ENCODE peak calls at places on chromosomes 3 and 15, in five cellular contexts. One of them, this sample, is unnamed.
A peak's percentile ranks its signal among the peaks of the same experiment; 100 is the strongest.

GRCh38 chr3:149528344-149528657 is 53.8 kb downstream of the TM4SF4 start:
- DNase-seq in cardiac muscle cell: no peak
- DNase-seq in uterus: no peak
- DNase-seq in glutamatergic neuron: no peak
- DNase-seq in AG09309: no peak
- DNase-seq in this sample: no peak

GRCh38 chr3:66971891-66972551 is 26.1 kb upstream of the KBTBD8 start:
- DNase-seq in AG09309: peak; percentile 10
- DNase-seq in cardiac muscle cell: peak; percentile 85
- DNase-seq in uterus: peak; percentile 72
- DNase-seq in glutamatergic neuron: peak; percentile 76
- DNase-seq in this sample: peak; percentile 45

GRCh38 chr3:152121292-152121654 is 147.5 kb upstream of the MBNL1 start:
- DNase-seq in AG09309: peak; percentile 91
- DNase-seq in uterus: no peak
- DNase-seq in glutamatergic neuron: no peak
- DNase-seq in cardiac muscle cell: peak; percentile 94
- DNase-seq in this sample: no peak

GRCh38 chr15:84658080-84658787 is at the start of gene NMB:
- DNase-seq in uterus: peak; percentile 81
- DNase-seq in cardiac muscle cell: peak; percentile 71
- DNase-seq in glutamatergic neuron: peak; percentile 84
- DNase-seq in AG09309: peak; percentile 18
- DNase-seq in this sample: peak; percentile 95

GRCh38 chr3:69869643-69870042 is 129.9 kb upstream of the SAMMSON start:
- DNase-seq in uterus: no peak
- DNase-seq in glutamatergic neuron: no peak
- DNase-seq in cardiac muscle cell: no peak
- DNase-seq in AG09309: no peak
- DNase-seq in this sample: no peak

GRCh38 chr3:135134717-135135116 is 339.7 kb downstream of the EPHB1 start:
- DNase-seq in glutamatergic neuron: peak; percentile 41
- DNase-seq in cardiac muscle cell: no peak
- DNase-seq in uterus: no peak
- DNase-seq in AG09309: no peak
- DNase-seq in this sample: no peak

GRCh38 chr15:39682366-39682765 is 100.3 kb downstream of the FSIP1 start:
- DNase-seq in uterus: no peak
- DNase-seq in AG09309: peak; percentile 53
- DNase-seq in cardiac muscle cell: no peak
- DNase-seq in glutamatergic neuron: no peak
- DNase-seq in this sample: no peak

GRCh38 chr3:15795563-15796308 is 2.0 kb downstream of the ANKRD28 start:
- DNase-seq in AG09309: no peak
- DNase-seq in glutamatergic neuron: no peak
- DNase-seq in cardiac muscle cell: peak; percentile 83
- DNase-seq in uterus: no peak
- DNase-seq in this sample: no peak

GRCh38 chr3:80190051-80190450 is 422.3 kb upstream of the ROBO1 start:
- DNase-seq in uterus: no peak
- DNase-seq in AG09309: peak; percentile 5
- DNase-seq in cardiac muscle cell: peak; percentile 91
- DNase-seq in glutamatergic neuron: no peak
- DNase-seq in this sample: no peak

GRCh38 chr15:65085990-65086679 is 9.6 kb downstream of the KBTBD13 start:
- DNase-seq in cardiac muscle cell: no peak
- DNase-seq in AG09309: no peak
- DNase-seq in glutamatergic neuron: peak; percentile 58
- DNase-seq in uterus: no peak
- DNase-seq in this sample: no peak
- TF ChIP-seq CTCF in cardiac muscle cell: peak; percentile 45
- TF ChIP-seq CTCF in AG09309: peak; percentile 62
- TF ChIP-seq CTCF in glutamatergic neuron: peak; percentile 64
- TF ChIP-seq CTCF in uterus: peak; percentile 10
- TF ChIP-seq CTCF in this sample: no peak

GRCh38 chr3:50154840-50155490 is at the start of gene SEMA3F:
- DNase-seq in AG09309: no peak
- DNase-seq in glutamatergic neuron: peak; percentile 75
- DNase-seq in uterus: peak; percentile 60
- DNase-seq in cardiac muscle cell: peak; percentile 78
- DNase-seq in this sample: peak; percentile 89

GRCh38 chr3:50155491-50155878 is 361 bp downstream of the SEMA3F start:
- DNase-seq in uterus: no peak
- DNase-seq in AG09309: no peak
- DNase-seq in glutamatergic neuron: no peak
- DNase-seq in cardiac muscle cell: no peak
- DNase-seq in this sample: no peak

GRCh38 chr3:50153782-50154475 is 1.2 kb upstream of the SEMA3F start:
- DNase-seq in uterus: no peak
- DNase-seq in cardiac muscle cell: no peak
- DNase-seq in AG09309: no peak
- DNase-seq in glutamatergic neuron: no peak
- DNase-seq in this sample: no peak

GRCh38 chr3:50155891-50156290 is 767 bp downstream of the SEMA3F start:
- DNase-seq in glutamatergic neuron: no peak
- DNase-seq in uterus: no peak
- DNase-seq in cardiac muscle cell: no peak
- DNase-seq in AG09309: no peak
- DNase-seq in this sample: no peak

DNA sequence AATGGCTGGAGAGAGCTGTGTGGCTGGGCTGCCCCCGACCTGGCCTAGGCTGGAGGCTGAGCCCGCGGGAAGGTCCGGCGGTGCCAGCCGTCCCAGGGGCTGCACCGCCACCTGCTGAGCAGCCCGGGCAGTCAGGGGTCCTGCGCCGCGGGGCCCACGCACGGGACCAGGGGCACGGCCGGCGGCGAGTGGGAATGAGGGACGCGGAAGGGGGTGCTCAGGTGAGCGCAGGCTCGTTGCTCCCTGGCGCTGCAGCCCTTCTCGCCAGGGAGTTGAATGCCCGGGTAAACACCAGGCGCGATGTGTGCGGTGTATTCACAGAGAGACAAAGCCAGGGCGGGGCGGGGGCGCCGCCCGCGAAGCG is 666 bp upstream of the SEMA3F start:
- DNase-seq in AG09309: no peak
- DNase-seq in glutamatergic neuron: no peak
- DNase-seq in uterus: no peak
- DNase-seq in cardiac muscle cell: no peak
- DNase-seq in this sample: no peak
- TF ChIP-seq CTCF in AG09309: no peak
- TF ChIP-seq CTCF in glutamatergic neuron: no peak
- TF ChIP-seq CTCF in uterus: peak; percentile 34
- TF ChIP-seq CTCF in cardiac muscle cell: peak; percentile 31
- TF ChIP-seq CTCF in this sample: peak; percentile 55

GRCh38 chr3:47250309-47251060 is 32.1 kb downstream of the KIF9 start:
- DNase-seq in AG09309: no peak
- DNase-seq in uterus: no peak
- DNase-seq in glutamatergic neuron: no peak
- DNase-seq in cardiac muscle cell: peak; percentile 56
- DNase-seq in this sample: no peak
- TF ChIP-seq CTCF in AG09309: peak; percentile 48
- TF ChIP-seq CTCF in uterus: peak; percentile 15
- TF ChIP-seq CTCF in glutamatergic neuron: no peak
- TF ChIP-seq CTCF in cardiac muscle cell: peak; percentile 47
- TF ChIP-seq CTCF in this sample: peak; percentile 36

DNA sequence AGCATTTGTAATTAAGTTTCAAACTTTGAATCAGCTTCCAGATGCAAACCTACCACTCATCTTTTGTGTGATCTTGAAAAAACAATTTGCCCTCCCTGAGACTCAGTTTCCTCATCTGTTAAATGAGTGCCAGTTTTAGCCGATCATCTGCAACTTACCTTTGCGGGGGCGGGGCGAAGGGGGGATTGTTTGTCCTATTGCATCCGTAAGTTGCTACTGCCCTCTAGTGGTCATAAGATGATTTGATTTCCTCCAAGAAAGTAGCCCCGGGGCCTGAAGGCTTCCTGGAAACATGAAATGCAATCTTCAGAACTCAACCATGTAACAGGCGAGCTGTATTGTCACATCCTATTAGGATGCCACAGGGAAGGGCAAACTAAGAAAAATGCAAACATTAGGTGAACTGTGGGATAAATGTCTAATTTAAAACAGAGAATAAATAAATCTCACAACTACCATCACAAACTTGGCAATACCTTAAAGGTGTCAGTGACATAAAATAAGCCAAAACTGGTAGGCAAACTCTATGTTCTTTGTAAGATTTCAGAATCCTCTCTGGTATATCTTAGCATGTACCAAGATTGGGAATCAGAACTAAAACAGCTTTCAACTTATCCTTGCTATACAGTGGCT is 63.5 kb upstream of the CLDN18 start:
- DNase-seq in cardiac muscle cell: peak; percentile 75
- DNase-seq in uterus: peak; percentile 18
- DNase-seq in AG09309: peak; percentile 21
- DNase-seq in glutamatergic neuron: peak; percentile 60
- DNase-seq in this sample: peak; percentile 18
- TF ChIP-seq CTCF in cardiac muscle cell: peak; percentile 72
- TF ChIP-seq CTCF in uterus: peak; percentile 38
- TF ChIP-seq CTCF in AG09309: peak; percentile 71
- TF ChIP-seq CTCF in glutamatergic neuron: peak; percentile 91
- TF ChIP-seq CTCF in this sample: peak; percentile 77

DNA sequence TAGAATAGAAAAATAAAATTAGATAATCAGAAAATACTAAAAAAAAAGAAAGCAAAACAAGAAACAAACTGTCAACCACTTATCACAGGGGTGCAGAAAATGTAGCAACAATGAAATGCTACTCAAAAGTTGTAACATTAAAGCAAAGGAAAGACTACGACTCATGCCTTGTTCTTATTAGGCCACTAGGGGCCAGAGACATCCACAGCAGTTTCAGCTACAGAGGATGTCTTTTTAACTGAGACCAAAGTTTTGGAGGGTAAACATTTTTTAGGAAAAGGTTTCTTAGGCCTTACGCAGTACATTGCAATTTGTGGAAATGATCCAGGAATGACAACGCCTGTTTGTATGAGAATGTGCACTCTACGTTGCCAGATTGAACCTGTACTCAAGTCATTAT is 15.4 kb upstream of the CADM2 start:
- DNase-seq in cardiac muscle cell: no peak
- DNase-seq in uterus: no peak
- DNase-seq in glutamatergic neuron: no peak
- DNase-seq in AG09309: no peak
- DNase-seq in this sample: no peak
- TF ChIP-seq CTCF in cardiac muscle cell: no peak
- TF ChIP-seq CTCF in uterus: no peak
- TF ChIP-seq CTCF in glutamatergic neuron: peak; percentile 70
- TF ChIP-seq CTCF in AG09309: no peak
- TF ChIP-seq CTCF in this sample: peak; percentile 9

GRCh38 chr3:141454906-141455602 is 31.8 kb upstream of the RASA2 start:
- DNase-seq in glutamatergic neuron: no peak
- DNase-seq in uterus: no peak
- DNase-seq in AG09309: peak; percentile 62
- DNase-seq in cardiac muscle cell: peak; percentile 87
- DNase-seq in this sample: peak; percentile 80
- TF ChIP-seq CTCF in glutamatergic neuron: peak; percentile 74
- TF ChIP-seq CTCF in uterus: peak; percentile 72
- TF ChIP-seq CTCF in AG09309: peak; percentile 65
- TF ChIP-seq CTCF in cardiac muscle cell: peak; percentile 71
- TF ChIP-seq CTCF in this sample: peak; percentile 76

GRCh38 chr15:75307778-75308390 is 25.2 kb downstream of the GOLGA6D start:
- DNase-seq in uterus: no peak
- DNase-seq in glutamatergic neuron: peak; percentile 72
- DNase-seq in AG09309: no peak
- DNase-seq in cardiac muscle cell: peak; percentile 26
- DNase-seq in this sample: peak; percentile 42
- TF ChIP-seq CTCF in uterus: no peak
- TF ChIP-seq CTCF in glutamatergic neuron: peak; percentile 29
- TF ChIP-seq CTCF in AG09309: peak; percentile 43
- TF ChIP-seq CTCF in cardiac muscle cell: peak; percentile 42
- TF ChIP-seq CTCF in this sample: peak; percentile 39

DNA sequence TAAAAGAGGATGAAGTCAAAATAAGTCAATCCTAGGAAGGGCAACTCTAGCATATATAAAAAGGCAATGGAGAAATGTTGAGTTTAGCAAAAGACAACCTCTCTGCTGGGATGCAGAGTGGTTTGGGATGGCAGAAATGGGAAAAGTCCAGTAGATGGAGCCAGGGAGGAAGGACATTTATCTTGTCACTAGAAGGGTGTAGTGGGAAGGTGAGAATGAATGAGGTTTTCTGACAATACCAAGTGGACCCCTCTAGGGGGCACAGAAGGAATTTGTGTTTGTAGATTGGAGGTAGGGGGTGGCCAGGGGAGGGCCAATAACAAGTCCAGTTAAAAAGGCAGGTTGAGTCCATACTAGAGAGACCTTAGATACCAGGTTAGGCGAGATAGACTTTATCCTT is 80.0 kb downstream of the THSD4 start:
- DNase-seq in uterus: no peak
- DNase-seq in cardiac muscle cell: peak; percentile 16
- DNase-seq in AG09309: no peak
- DNase-seq in glutamatergic neuron: no peak
- DNase-seq in this sample: no peak
- TF ChIP-seq CTCF in uterus: no peak
- TF ChIP-seq CTCF in cardiac muscle cell: peak; percentile 26
- TF ChIP-seq CTCF in AG09309: peak; percentile 36
- TF ChIP-seq CTCF in glutamatergic neuron: no peak
- TF ChIP-seq CTCF in this sample: no peak